ENCODE peak calls at places on chromosomes 11 and 22, in nine cellular contexts. J is NB4, Z is lower leg skin, A is HepG2, W is sigmoid colon, R is right lobe of liver, K is body of pancreas, X is testis, O is transverse colon. N is an unnamed sample.

GRCh38 chr22:42645938-42646568 is 3.1 kb downstream of the CYB5R3 start:
- DNase-seq in J (no peak), Z (no peak), A (no peak), W (no peak), R (peak), K (peak), X (no peak), O (peak), N (no peak)

GRCh38 chr22:47333625-47334024 is 571.2 kb downstream of the TBC1D22A start:
- DNase-seq in J (peak), Z (no peak), A (peak), W (no peak), R (peak), K (peak), X (no peak), O (no peak), N (peak)

GRCh38 chr11:17596711-17597110 is 49.7 kb downstream of the OTOG start:
- DNase-seq in J (no peak), Z (no peak), A (no peak), W (peak), R (no peak), K (no peak), X (peak), O (no peak), N (peak)

GRCh38 chr11:1236316-1237127 is 13.7 kb downstream of the MUC5B start:
- DNase-seq in J (no peak), Z (no peak), A (no peak), W (peak), R (peak), K (no peak), X (no peak), O (no peak), N (no peak)

GRCh38 chr11:5596611-5597201 is at the start of gene TRIM6:
- DNase-seq in J (peak), Z (no peak), A (no peak), W (peak), R (peak), K (peak), X (peak), O (peak), N (no peak)

GRCh38 chr11:58654079-58654907 is 31.8 kb downstream of the CNTF start:
- DNase-seq in J (peak), Z (peak), A (peak), W (peak), R (peak), K (peak), X (peak), O (peak), N (no peak)

GRCh38 chr11:8793114-8793777 is 110.7 kb downstream of the RPL27A start:
- DNase-seq in J (peak), Z (no peak), A (peak), W (no peak), R (no peak), K (no peak), X (no peak), O (no peak), N (no peak)

GRCh38 chr11:76355172-76355571 is 25.8 kb downstream of the THAP12 start:
- DNase-seq in J (no peak), Z (no peak), A (peak), W (no peak), R (no peak), K (no peak), X (no peak), O (no peak), N (no peak)

GRCh38 chr22:47127441-47127871 is 365.0 kb downstream of the TBC1D22A start:
- DNase-seq in J (no peak), Z (no peak), A (no peak), W (no peak), R (no peak), K (peak), X (no peak), O (no peak), N (no peak)

GRCh38 chr11:76629853-76630599 is 40.5 kb downstream of the LRRC32 start:
- DNase-seq in J (peak), Z (peak), A (no peak), W (peak), R (peak), K (peak), X (peak), O (peak), N (peak)

GRCh38 chr11:18501629-18502028 is 25.1 kb downstream of the TSG101 start:
- DNase-seq in J (no peak), Z (no peak), A (no peak), W (no peak), R (no peak), K (no peak), X (no peak), O (no peak), N (no peak)

GRCh38 chr22:33779243-33779642 is 141.0 kb downstream of the LARGE1 start:
- DNase-seq in J (no peak), Z (no peak), A (no peak), W (no peak), R (no peak), K (no peak), X (no peak), O (no peak), N (no peak)

GRCh38 chr11:91136631-91137030 is 913.8 kb upstream of the CHORDC1 start:
- DNase-seq in J (peak), Z (no peak), A (no peak), W (no peak), R (no peak), K (no peak), X (no peak), O (no peak), N (no peak)

GRCh38 chr11:126891556-126892217 is 108.9 kb downstream of the KIRREL3 start:
- DNase-seq in J (no peak), Z (no peak), A (no peak), W (no peak), R (no peak), K (no peak), X (no peak), O (no peak), N (no peak)

GRCh38 chr22:45448431-45448830 is 34.9 kb downstream of the RIBC2 start:
- DNase-seq in J (no peak), Z (peak), A (no peak), W (peak), R (no peak), K (no peak), X (no peak), O (no peak), N (no peak)

GRCh38 chr22:23772315-23773246 is at the start of gene MMP11:
- DNase-seq in J (peak), Z (no peak), A (no peak), W (peak), R (peak), K (peak), X (peak), O (peak), N (no peak)

GRCh38 chr11:120424185-120424969 is 87.2 kb upstream of the GRIK4 start:
- DNase-seq in J (no peak), Z (no peak), A (no peak), W (no peak), R (no peak), K (no peak), X (no peak), O (no peak), N (no peak)

GRCh38 chr11:60950933-60951610 is 904 bp downstream of the SLC15A3 start:
- DNase-seq in J (no peak), Z (no peak), A (no peak), W (no peak), R (peak), K (no peak), X (peak), O (no peak), N (no peak)

GRCh38 chr11:23311986-23312940 is 452.0 kb upstream of the CCDC179 start:
- DNase-seq in J (no peak), Z (no peak), A (no peak), W (no peak), R (no peak), K (no peak), X (no peak), O (no peak), N (no peak)

GRCh38 chr11:102497061-102497460 is 33.5 kb downstream of the MMP7 start:
- DNase-seq in J (no peak), Z (no peak), A (no peak), W (no peak), R (no peak), K (no peak), X (no peak), O (no peak), N (no peak)

GRCh38 chr11:76694664-76695063 is 24.1 kb upstream of the LRRC32 start:
- DNase-seq in J (no peak), Z (no peak), A (no peak), W (no peak), R (no peak), K (no peak), X (no peak), O (no peak), N (no peak)

GRCh38 chr11:101912823-101913284 is 2.0 kb upstream of the CEP126 start:
- DNase-seq in J (no peak), Z (no peak), A (peak), W (no peak), R (no peak), K (no peak), X (no peak), O (no peak), N (no peak)

GRCh38 chr11:14611939-14612338 is 31.7 kb upstream of the PDE3B start:
- DNase-seq in J (peak), Z (no peak), A (no peak), W (no peak), R (no peak), K (no peak), X (no peak), O (no peak), N (no peak)

GRCh38 chr22:50002791-50003190 is 9.8 kb downstream of the IL17REL start:
- DNase-seq in J (no peak), Z (no peak), A (no peak), W (no peak), R (no peak), K (no peak), X (no peak), O (peak), N (peak)

GRCh38 chr11:64250406-64250874 is 890 bp upstream of the PLCB3 start:
- DNase-seq in J (no peak), Z (no peak), A (no peak), W (no peak), R (peak), K (no peak), X (no peak), O (no peak), N (no peak)

GRCh38 chr11:64251722-64251985 is 324 bp downstream of the PLCB3 start:
- DNase-seq in J (no peak), Z (no peak), A (no peak), W (no peak), R (peak), K (no peak), X (no peak), O (no peak), N (no peak)

GRCh38 chr11:64251986-64252837 is 882 bp downstream of the PLCB3 start:
- DNase-seq in J (no peak), Z (no peak), A (no peak), W (peak), R (peak), K (peak), X (peak), O (peak), N (no peak)

GRCh38 chr11:64249563-64250405 is 1.5 kb upstream of the PLCB3 start:
- DNase-seq in J (no peak), Z (no peak), A (no peak), W (no peak), R (no peak), K (no peak), X (no peak), O (no peak), N (no peak)

GRCh38 chr11:64250875-64251721 is at the start of gene PLCB3:
- DNase-seq in J (peak), Z (no peak), A (no peak), W (peak), R (peak), K (peak), X (peak), O (peak), N (no peak)
- TF ChIP-seq POLR2A in J (peak), Z (no peak), A (no peak), W (no peak), R (peak), K (no peak), X (no peak), O (peak), N (no peak)

GRCh38 chr22:19811811-19812771 is 42.6 kb downstream of the GNB1L start:
- DNase-seq in J (no peak), Z (peak), A (no peak), W (peak), R (peak), K (no peak), X (peak), O (no peak), N (peak)
- TF ChIP-seq POLR2A in J (no peak), Z (no peak), A (no peak), W (no peak), R (no peak), K (no peak), X (no peak), O (no peak), N (no peak)

GRCh38 chr22:39214383-39215069 is 30.3 kb downstream of the PDGFB start:
- DNase-seq in J (no peak), Z (no peak), A (peak), W (no peak), R (no peak), K (peak), X (no peak), O (no peak), N (no peak)
- TF ChIP-seq POLR2A in J (no peak), Z (no peak), A (no peak), W (no peak), R (no peak), K (no peak), X (no peak), O (no peak), N (no peak)

DNA sequence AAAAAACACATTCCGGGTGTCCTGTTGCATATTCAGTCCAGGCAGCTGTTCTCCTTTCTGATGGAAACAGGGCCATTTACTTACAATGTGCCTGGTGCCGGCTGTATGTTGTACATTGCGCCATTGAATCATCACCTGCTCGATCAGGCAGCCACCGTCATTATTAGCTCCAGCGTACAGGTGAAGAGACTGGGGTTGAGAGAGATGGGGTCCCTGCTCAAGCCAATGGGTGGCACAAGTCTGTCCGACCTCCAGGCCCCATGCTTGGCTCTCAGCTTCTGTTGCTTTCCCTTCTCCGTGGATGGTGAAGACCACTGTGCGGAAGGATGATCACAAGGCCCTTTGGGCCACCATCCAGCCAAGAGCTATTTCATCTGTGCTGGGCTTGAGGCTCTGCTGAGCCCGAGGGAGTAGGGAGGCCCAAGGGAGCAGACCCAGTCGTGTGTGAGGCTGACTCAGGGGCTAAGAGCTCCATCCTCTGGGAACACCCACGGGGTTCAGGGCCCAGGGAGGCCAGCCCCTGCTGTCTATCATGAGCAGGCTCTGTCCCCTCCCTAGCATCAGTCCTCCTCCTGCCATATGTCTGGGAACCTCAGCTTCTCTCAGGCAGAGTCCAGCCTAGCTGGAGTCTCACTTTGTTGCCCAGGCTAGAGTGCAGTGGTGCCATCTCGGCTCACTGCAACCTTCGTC is 20.7 kb upstream of the EMID1 start:
- DNase-seq in J (no peak), Z (no peak), A (no peak), W (peak), R (no peak), K (no peak), X (no peak), O (no peak), N (peak)
- TF ChIP-seq POLR2A in J (no peak), Z (no peak), A (no peak), W (no peak), R (no peak), K (no peak), X (no peak), O (no peak), N (no peak)

DNA sequence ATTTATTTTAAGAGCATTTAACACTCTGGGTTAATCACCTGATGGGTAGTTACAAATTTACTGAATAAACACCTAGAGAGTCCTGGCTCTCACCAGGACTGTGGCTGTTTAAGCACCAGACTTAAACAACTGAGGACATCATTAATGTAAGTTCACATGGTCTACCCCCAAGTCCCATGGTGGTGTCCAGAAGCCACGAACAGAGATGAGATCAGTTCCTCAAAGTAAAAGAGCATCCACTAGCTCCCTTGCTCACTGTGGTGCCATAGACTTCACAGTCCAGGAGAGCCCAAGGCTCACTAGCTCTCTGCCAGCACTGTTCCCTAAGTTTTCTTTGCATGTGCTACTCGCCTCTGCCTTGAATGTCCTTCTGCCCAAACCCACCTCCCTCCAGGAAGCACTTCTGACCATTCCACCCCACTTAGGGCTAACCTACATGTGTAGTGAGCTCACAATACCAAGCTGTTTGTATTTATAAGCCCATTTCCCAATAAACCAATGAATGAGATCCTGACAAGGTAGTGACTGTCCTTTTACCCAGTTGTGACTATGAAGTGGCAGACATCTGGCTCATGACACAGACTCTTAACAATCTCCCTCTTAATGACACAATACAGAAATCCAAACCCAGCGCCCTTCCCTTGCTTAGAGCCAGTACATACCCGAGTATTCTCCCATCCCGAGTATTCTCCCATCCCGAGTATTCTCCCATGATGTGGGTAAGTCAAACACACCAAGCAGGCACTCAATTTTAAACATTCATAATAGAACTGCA is 15.7 kb downstream of the NAP1L4 start:
- DNase-seq in J (peak), Z (no peak), A (no peak), W (no peak), R (no peak), K (no peak), X (peak), O (no peak), N (no peak)
- TF ChIP-seq POLR2A in J (no peak), Z (no peak), A (no peak), W (no peak), R (no peak), K (no peak), X (no peak), O (no peak), N (no peak)

GRCh38 chr22:37519268-37520195 is at the start of gene CARD10:
- DNase-seq in J (peak), Z (no peak), A (no peak), W (no peak), R (peak), K (peak), X (peak), O (peak), N (no peak)
- TF ChIP-seq POLR2A in J (no peak), Z (no peak), A (no peak), W (no peak), R (peak), K (no peak), X (no peak), O (no peak), N (no peak)

GRCh38 chr11:20126724-20127123 is 33.6 kb downstream of the DBX1 start:
- DNase-seq in J (no peak), Z (no peak), A (no peak), W (no peak), R (no peak), K (no peak), X (no peak), O (no peak), N (no peak)

GRCh38 chr11:20134991-20135736 is 25.1 kb downstream of the DBX1 start:
- DNase-seq in J (no peak), Z (no peak), A (no peak), W (no peak), R (no peak), K (no peak), X (no peak), O (no peak), N (no peak)

GRCh38 chr11:20132667-20133039 is 27.6 kb downstream of the DBX1 start:
- DNase-seq in J (no peak), Z (no peak), A (no peak), W (no peak), R (no peak), K (no peak), X (no peak), O (no peak), N (no peak)

GRCh38 chr11:20127671-20128527 is 32.4 kb downstream of the DBX1 start:
- DNase-seq in J (peak), Z (peak), A (peak), W (peak), R (peak), K (peak), X (peak), O (peak), N (no peak)

GRCh38 chr11:20131744-20132666 is 28.3 kb downstream of the DBX1 start:
- DNase-seq in J (peak), Z (peak), A (peak), W (peak), R (peak), K (peak), X (peak), O (peak), N (no peak)
- TF ChIP-seq POLR2A in J (no peak), Z (no peak), A (no peak), W (no peak), R (no peak), K (no peak), X (no peak), O (no peak), N (no peak)

GRCh38 chr11:117178210-117179034 is at the start of gene SIDT2:
- DNase-seq in J (peak), Z (peak), A (peak), W (peak), R (peak), K (peak), X (peak), O (peak), N (no peak)
- TF ChIP-seq POLR2A in J (no peak), Z (no peak), A (peak), W (peak), R (peak), K (peak), X (peak), O (peak), N (peak)

GRCh38 chr11:111841370-111842053 is 29.9 kb downstream of the ALG9 start:
- DNase-seq in J (peak), Z (peak), A (peak), W (peak), R (peak), K (peak), X (peak), O (peak), N (peak)
- TF ChIP-seq POLR2A in J (no peak), Z (no peak), A (no peak), W (no peak), R (no peak), K (no peak), X (no peak), O (no peak), N (no peak)

DNA sequence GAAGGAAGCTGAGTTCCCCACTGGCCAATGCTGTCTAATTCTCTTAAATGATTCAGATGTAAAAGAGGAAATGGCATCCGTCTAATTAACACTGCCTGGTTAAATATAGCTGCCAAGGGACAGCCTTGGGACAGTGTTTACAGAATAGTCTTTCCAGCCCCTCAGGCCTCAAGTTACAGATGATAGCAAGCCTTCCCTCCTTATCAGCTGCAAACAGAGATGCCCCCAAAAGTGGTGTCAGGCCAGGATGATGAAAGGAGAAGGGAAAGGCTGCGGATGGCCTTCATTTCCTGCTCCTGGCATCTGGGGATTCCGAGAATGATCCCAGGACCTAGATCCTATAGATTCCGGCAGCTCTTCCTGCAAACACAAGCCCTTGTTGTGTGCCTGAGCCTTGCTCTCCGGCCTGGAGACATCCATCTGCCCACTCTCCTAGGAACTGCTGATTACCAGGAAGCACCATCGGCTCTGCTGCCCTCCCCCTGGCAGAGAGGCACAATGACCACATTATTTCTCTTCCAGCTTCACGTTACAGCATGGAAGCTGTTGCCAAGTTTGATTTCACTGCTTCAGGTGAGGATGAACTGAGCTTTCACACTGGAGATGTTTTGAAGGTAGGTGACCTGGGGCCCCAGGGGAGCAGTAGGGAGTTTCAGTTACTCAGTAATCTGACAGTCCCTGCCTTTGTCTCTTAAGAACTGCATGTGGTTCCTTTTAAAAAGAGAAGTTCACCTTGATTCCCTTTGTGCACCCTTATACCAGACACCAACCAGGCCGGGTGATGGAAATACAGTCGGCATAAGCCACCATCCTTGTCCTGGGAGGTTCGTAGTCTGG is 13.4 kb upstream of the TMA7B start:
- DNase-seq in J (peak), Z (no peak), A (no peak), W (no peak), R (no peak), K (peak), X (peak), O (no peak), N (no peak)
- TF ChIP-seq POLR2A in J (no peak), Z (no peak), A (no peak), W (no peak), R (no peak), K (no peak), X (no peak), O (no peak), N (no peak)